ENCODE peak calls at places on chromosomes 7 and 10, in seven cellular contexts. R is astrocyte, V is body of pancreas, A is ovary, D is mesenchymal stem cell, Y is aorta, B is transverse colon. Q is an unnamed sample.

GRCh38 chr10:119786117-119786769 is 60.4 kb downstream of the INPP5F start:
- DNase-seq in B (no peak), V (no peak), A (no peak), Y (no peak), D (peak), R (peak), Q (peak)

GRCh38 chr10:110005716-110006115 is 2.1 kb upstream of the ADD3 start:
- DNase-seq in A (peak), R (peak), V (peak), D (peak), B (peak), Y (no peak), Q (peak)

GRCh38 chr7:77697535-77697831 is 1.2 kb downstream of the RSBN1L start:
- DNase-seq in Y (no peak), B (peak), A (peak), R (no peak), V (peak), D (no peak), Q (no peak)

GRCh38 chr10:12928571-12928970 is 72.9 kb downstream of the CCDC3 start:
- DNase-seq in V (no peak), Y (no peak), D (no peak), A (no peak), R (no peak), B (no peak), Q (no peak)

GRCh38 chr10:89645742-89646172 is 715 bp upstream of the PANK1 start:
- DNase-seq in V (peak), D (no peak), B (peak), Y (no peak), A (no peak), R (no peak), Q (no peak)

GRCh38 chr7:120404042-120404441 is 131.1 kb downstream of the KCND2 start:
- DNase-seq in D (peak), Y (no peak), B (no peak), V (no peak), R (no peak), A (no peak), Q (no peak)

GRCh38 chr7:5652118-5652517 is 129.3 kb downstream of the RNF216 start:
- DNase-seq in R (no peak), A (no peak), B (no peak), D (no peak), Y (no peak), V (no peak), Q (no peak)

GRCh38 chr7:44132039-44132438 is 8.7 kb upstream of the POLD2 start:
- DNase-seq in R (no peak), V (no peak), Y (no peak), B (no peak), D (peak), A (no peak), Q (no peak)

GRCh38 chr10:30980951-30981616 is 50.6 kb downstream of the ZNF438 start:
- DNase-seq in B (peak), Y (no peak), R (peak), V (peak), A (no peak), D (peak), Q (no peak)

GRCh38 chr10:69801094-69801433 is 642 bp upstream of the COL13A1 start:
- DNase-seq in V (peak), B (peak), D (peak), Y (peak), R (no peak), A (peak), Q (peak)

GRCh38 chr10:132300582-132300981 is 7.2 kb downstream of the STK32C start:
- DNase-seq in V (no peak), R (no peak), Y (peak), D (no peak), A (no peak), B (no peak), Q (no peak)

GRCh38 chr7:130147710-130148325 is 57.4 kb downstream of the TMEM209 start:
- DNase-seq in A (no peak), B (no peak), D (no peak), V (no peak), Y (no peak), R (no peak), Q (no peak)

GRCh38 chr10:12418000-12418399 is 68.7 kb downstream of the CAMK1D start:
- DNase-seq in D (peak), A (peak), R (peak), V (no peak), B (no peak), Y (peak), Q (no peak)

GRCh38 chr10:6494934-6495592 is 85.0 kb downstream of the PRKCQ start:
- DNase-seq in D (no peak), R (no peak), Y (no peak), A (no peak), B (no peak), V (no peak), Q (no peak)

GRCh38 chr10:58435297-58435696 is 50.1 kb downstream of the TFAM start:
- DNase-seq in V (no peak), D (peak), Y (no peak), B (peak), R (peak), A (peak), Q (peak)

GRCh38 chr10:104391150-104391968 is 37.7 kb downstream of the CFAP58 start:
- DNase-seq in B (no peak), A (no peak), R (peak), D (no peak), Y (no peak), V (no peak), Q (no peak)
- H3K4me3 ChIP-seq in B (no peak), A (no peak), R (no peak), D (no peak), Y (no peak), V (no peak), Q (no peak)

GRCh38 chr7:137935849-137936508 is 65.9 kb downstream of the CREB3L2 start:
- DNase-seq in Y (no peak), D (no peak), V (no peak), B (peak), A (no peak), R (no peak), Q (no peak)
- H3K27ac ChIP-seq in Y (peak), D (no peak), V (no peak), B (peak), A (no peak), R (peak), Q (peak)

GRCh38 chr7:27143022-27143949 is at the start of gene HOXA5:
- DNase-seq in B (peak), Y (peak), R (peak), A (peak), V (peak), D (peak), Q (no peak)
- H3K4me3 ChIP-seq in B (peak), Y (peak), R (peak), A (peak), V (no peak), D (peak), Q (peak)

GRCh38 chr7:1503816-1504775 is at the start of gene INTS1:
- DNase-seq in Y (peak), V (peak), A (peak), B (peak), D (peak), R (peak), Q (peak)

GRCh38 chr7:1502845-1503244 is 1.3 kb downstream of the INTS1 start:
- DNase-seq in V (no peak), A (no peak), R (no peak), B (no peak), Y (no peak), D (no peak), Q (no peak)

GRCh38 chr7:1505731-1506550 is 1.8 kb upstream of the INTS1 start:
- DNase-seq in R (no peak), D (no peak), V (peak), B (no peak), Y (no peak), A (no peak), Q (no peak)

GRCh38 chr7:1501487-1502270 is 2.5 kb downstream of the INTS1 start:
- DNase-seq in Y (peak), R (no peak), D (no peak), A (no peak), B (no peak), V (no peak), Q (no peak)

DNA sequence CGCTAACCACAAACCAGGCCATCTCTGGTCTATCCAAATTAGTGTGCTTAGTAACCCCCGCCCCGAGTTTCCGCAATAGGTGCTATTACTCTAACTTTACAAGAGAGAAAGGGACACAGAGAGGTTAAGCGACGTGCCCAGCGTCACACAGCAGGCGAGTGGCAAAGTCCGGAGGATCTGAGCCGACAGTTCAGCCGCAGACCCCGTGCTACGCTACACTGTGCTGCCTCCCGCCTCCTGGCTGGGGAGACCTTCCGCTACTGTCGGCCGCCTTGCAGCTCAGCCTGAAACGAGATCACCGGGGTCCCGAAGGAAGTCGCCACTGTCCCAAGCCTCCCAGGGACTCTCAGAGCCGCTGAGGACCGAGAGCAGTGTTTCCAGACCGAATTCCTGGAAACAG is 799 bp downstream of the INTS1 start:
- DNase-seq in A (no peak), B (no peak), D (no peak), R (no peak), Y (no peak), V (no peak), Q (no peak)
- H3K27ac ChIP-seq in A (no peak), B (peak), D (no peak), R (peak), Y (no peak), V (no peak), Q (no peak)

GRCh38 chr7:7207876-7208275 is 25.5 kb downstream of the C1GALT1 start:
- DNase-seq in V (no peak), A (no peak), Y (no peak), R (no peak), B (no peak), D (no peak), Q (no peak)

GRCh38 chr7:7208524-7208923 is 26.2 kb downstream of the C1GALT1 start:
- DNase-seq in Y (no peak), D (no peak), R (no peak), V (no peak), A (no peak), B (no peak), Q (no peak)

GRCh38 chr7:7202375-7202720 is 20.0 kb downstream of the C1GALT1 start:
- DNase-seq in R (no peak), B (no peak), Y (no peak), D (no peak), V (no peak), A (no peak), Q (no peak)

GRCh38 chr7:7201583-7202374 is 19.4 kb downstream of the C1GALT1 start:
- DNase-seq in Y (no peak), V (peak), A (no peak), R (no peak), D (no peak), B (peak), Q (no peak)

DNA sequence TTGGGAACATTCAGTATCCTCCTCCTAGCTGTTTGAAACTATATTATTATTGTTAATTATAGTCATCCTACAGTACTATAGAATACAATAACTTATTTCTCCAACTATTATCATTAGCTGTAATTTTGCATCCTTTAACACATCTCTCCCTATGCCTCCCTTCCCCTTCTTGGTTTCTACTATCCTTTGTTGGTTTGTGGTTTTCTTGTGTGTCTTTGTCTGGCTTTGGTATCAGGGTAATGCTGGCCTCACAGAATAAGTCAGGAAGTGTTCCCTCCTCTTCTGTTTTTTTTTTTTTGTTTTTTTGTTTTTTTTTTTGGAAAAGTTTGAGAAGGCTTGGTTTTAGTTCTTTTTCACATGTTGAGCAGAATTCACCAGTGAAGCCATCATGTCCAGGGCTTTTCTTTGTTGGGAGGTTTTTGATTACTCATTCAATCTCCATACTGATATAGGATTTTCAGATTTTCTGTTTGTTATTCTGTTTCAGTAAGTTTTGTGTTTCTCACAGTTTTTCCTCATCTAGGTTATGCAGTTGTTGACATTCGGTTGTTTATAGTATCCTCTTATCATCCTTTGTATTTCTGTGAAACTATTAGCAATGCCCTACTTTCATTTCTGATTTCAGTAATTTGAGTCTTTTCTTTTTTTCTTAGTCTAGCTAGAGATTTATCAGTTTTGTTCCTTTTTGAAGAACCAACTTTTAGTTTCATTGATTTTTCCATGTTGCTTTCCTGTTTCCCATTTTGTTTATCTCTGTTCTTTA is 21.6 kb downstream of the C1GALT1 start:
- DNase-seq in R (no peak), Y (no peak), B (no peak), A (no peak), V (no peak), D (peak), Q (no peak)
- H3K4me3 ChIP-seq in R (no peak), Y (no peak), B (no peak), A (no peak), V (no peak), D (no peak), Q (no peak)

DNA sequence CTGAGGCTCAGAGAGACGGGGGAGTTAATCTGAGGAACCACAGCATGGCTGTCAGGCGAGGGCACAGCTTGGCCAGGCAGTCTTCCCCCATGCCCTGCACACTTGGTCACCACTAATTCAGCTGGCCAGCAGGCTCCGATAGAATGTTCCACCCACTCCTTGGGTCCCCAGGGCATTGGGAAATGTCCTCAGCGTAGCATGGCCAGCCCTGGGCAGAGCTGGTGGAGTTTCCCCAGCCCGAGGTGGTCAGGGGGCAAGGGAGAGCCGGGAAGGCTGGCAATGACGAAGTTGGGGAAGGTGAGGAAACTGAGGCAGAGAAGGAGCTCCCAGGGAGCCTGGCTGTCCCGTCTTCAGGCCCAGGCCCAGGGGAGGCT is 12.1 kb upstream of the GRIFIN start:
- DNase-seq in R (no peak), B (no peak), A (peak), D (peak), Y (peak), V (peak), Q (no peak)
- H3K27ac ChIP-seq in R (no peak), B (no peak), A (no peak), D (no peak), Y (no peak), V (no peak), Q (no peak)

Q was measured in brain microvascular endothelial cell.